ENCODE peak calls at places on chromosomes 3 and 15, in five cellular contexts. C is left ventricle myocardium inferior; B is heart left ventricle; I is dorsolateral prefrontal cortex; S is CD8-positive, alpha-beta memory T cell. X is an unnamed sample.

GRCh38 chr3:40878464-40878905 is 320.8 kb upstream of the CTNNB1 start:
- DNase-seq in C (no peak), B (no peak), I (no peak), S (no peak), X (no peak)

GRCh38 chr3:50318615-50319014 is 3.9 kb downstream of the HYAL2 start:
- DNase-seq in C (no peak), B (no peak), I (no peak), S (no peak), X (no peak)

GRCh38 chr3:37935756-37936666 is 54.6 kb upstream of the VILL start:
- DNase-seq in C (no peak), B (no peak), I (no peak), S (no peak), X (no peak)

GRCh38 chr3:143298886-143299535 is 179.4 kb downstream of the CHST2 start:
- DNase-seq in C (no peak), B (no peak), I (no peak), S (no peak), X (no peak)

GRCh38 chr3:24500806-24501205 is 6.2 kb upstream of the THRB start:
- DNase-seq in C (no peak), B (no peak), I (no peak), S (no peak), X (no peak)

GRCh38 chr15:63487076-63487757 is 17.2 kb upstream of the USP3 start:
- DNase-seq in C (peak), B (peak), I (peak), S (peak), X (peak)

GRCh38 chr3:188415196-188415595 is 261.2 kb downstream of the LPP start:
- DNase-seq in C (no peak), B (no peak), I (no peak), S (no peak), X (no peak)

GRCh38 chr15:51874751-51875644 is 45.5 kb downstream of the TMOD3 start:
- DNase-seq in C (no peak), B (no peak), I (no peak), S (no peak), X (no peak)

GRCh38 chr3:140103166-140103565 is 168.2 kb downstream of the CLSTN2 start:
- DNase-seq in C (no peak), B (no peak), I (no peak), S (no peak), X (no peak)

GRCh38 chr3:52146811-52147210 is 7.4 kb downstream of the POC1A start:
- DNase-seq in C (peak), B (no peak), I (no peak), S (no peak), X (no peak)

GRCh38 chr3:8741581-8742355 is 8.2 kb downstream of the CAV3 start:
- DNase-seq in C (no peak), B (peak), I (no peak), S (no peak), X (no peak)

GRCh38 chr3:87503901-87504498 is 227.6 kb upstream of the POU1F1 start:
- DNase-seq in C (no peak), B (no peak), I (no peak), S (no peak), X (no peak)

GRCh38 chr3:104273046-104273649 is 1093.6 kb upstream of the ALCAM start:
- DNase-seq in C (no peak), B (no peak), I (no peak), S (no peak), X (no peak)

GRCh38 chr3:45915518-45916231 is 27.6 kb upstream of the CXCR6 start:
- DNase-seq in C (no peak), B (no peak), I (no peak), S (peak), X (no peak)

GRCh38 chr3:21466491-21466890 is 284.5 kb downstream of the ZNF385D start:
- DNase-seq in C (no peak), B (no peak), I (no peak), S (no peak), X (no peak)

GRCh38 chr15:101288905-101289513 is 6.0 kb downstream of the SNRPA1 start:
- DNase-seq in C (no peak), B (no peak), I (no peak), S (no peak), X (no peak)

GRCh38 chr15:91813924-91814323 is 39.6 kb upstream of the SLCO3A1 start:
- DNase-seq in C (no peak), B (no peak), I (no peak), S (no peak), X (no peak)

GRCh38 chr15:71080705-71081104 is 34.6 kb upstream of the THSD4 start:
- DNase-seq in C (no peak), B (no peak), I (no peak), S (no peak), X (no peak)

GRCh38 chr3:149005424-149005823 is 14.1 kb downstream of the GYG1 start:
- DNase-seq in C (no peak), B (no peak), I (no peak), S (no peak), X (no peak)

GRCh38 chr15:31163769-31164572 is 62.4 kb upstream of the TRPM1 start:
- DNase-seq in C (no peak), B (no peak), I (no peak), S (no peak), X (no peak)

GRCh38 chr3:65342084-65342683 is 654.4 kb upstream of the ADAMTS9 start:
- DNase-seq in C (peak), B (peak), I (no peak), S (no peak), X (no peak)

GRCh38 chr15:64092075-64092820 is 1.4 kb downstream of the CIAO2A start:
- DNase-seq in C (no peak), B (no peak), I (no peak), S (no peak), X (no peak)

GRCh38 chr3:21330293-21330692 is 420.7 kb downstream of the ZNF385D start:
- DNase-seq in C (no peak), B (no peak), I (no peak), S (no peak), X (no peak)

GRCh38 chr3:44125241-44125640 is 116.4 kb upstream of the TOPAZ1 start:
- DNase-seq in C (no peak), B (no peak), I (no peak), S (no peak), X (no peak)

GRCh38 chr3:108566599-108566998 is 22.6 kb downstream of the CIP2A start:
- DNase-seq in C (no peak), B (no peak), I (no peak), S (no peak), X (no peak)
- H3K27ac ChIP-seq in C (no peak), B (no peak), I (no peak), S (no peak), X (no peak)

DNA sequence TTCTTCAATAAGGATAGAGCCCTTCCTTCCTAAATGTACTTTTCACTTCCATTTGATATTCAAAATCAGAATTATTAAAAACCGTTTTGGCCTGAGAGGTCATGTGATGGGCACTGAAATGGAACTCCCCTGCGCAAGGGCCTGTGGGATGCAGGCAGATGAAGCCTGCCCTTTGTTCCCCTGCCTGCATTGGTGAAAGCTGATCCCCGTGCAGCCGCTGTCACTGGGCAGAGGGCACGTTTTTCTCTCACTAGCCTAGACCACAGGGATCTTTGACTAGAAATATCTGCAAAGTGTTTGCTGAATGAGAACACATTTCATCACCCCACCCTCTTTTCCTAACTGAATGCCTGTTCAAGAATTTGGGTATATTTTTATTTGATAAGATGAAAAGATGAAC is 74.9 kb downstream of the TIPARP start:
- DNase-seq in C (no peak), B (no peak), I (no peak), S (no peak), X (no peak)
- H3K27ac ChIP-seq in C (no peak), B (no peak), I (no peak), S (no peak), X (no peak)

GRCh38 chr15:45855907-45856579 is 221.2 kb downstream of the SQOR start:
- DNase-seq in C (no peak), B (no peak), I (no peak), S (no peak), X (no peak)

GRCh38 chr15:45857295-45857694 is 222.5 kb downstream of the SQOR start:
- DNase-seq in C (no peak), B (no peak), I (no peak), S (no peak), X (no peak)

GRCh38 chr15:45862034-45862433 is 227.2 kb downstream of the SQOR start:
- DNase-seq in C (no peak), B (no peak), I (no peak), S (no peak), X (no peak)

GRCh38 chr15:45855210-45855906 is 220.5 kb downstream of the SQOR start:
- DNase-seq in C (no peak), B (no peak), I (no peak), S (no peak), X (no peak)

DNA sequence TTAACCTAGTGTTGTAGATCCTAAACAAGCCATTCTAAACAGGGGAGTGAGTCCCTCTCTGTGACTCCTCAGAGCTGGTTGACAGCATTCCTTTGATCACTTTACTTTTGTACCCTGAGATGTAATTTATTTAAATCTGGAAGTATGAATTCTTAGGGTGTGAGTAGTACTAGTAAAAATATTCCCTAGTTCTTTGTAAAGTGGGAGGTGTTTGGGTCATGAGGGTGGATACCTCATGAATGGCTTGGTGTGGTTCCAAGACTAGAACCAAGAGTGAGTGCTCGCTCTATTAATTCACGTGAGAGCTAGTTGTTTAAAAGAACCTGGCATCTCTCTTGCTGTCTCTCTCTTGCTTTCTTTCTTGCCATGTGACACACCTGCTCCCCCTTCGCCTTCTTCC is 223.7 kb downstream of the SQOR start:
- DNase-seq in C (no peak), B (no peak), I (no peak), S (no peak), X (no peak)
- H3K27ac ChIP-seq in C (no peak), B (no peak), I (no peak), S (no peak), X (no peak)

DNA sequence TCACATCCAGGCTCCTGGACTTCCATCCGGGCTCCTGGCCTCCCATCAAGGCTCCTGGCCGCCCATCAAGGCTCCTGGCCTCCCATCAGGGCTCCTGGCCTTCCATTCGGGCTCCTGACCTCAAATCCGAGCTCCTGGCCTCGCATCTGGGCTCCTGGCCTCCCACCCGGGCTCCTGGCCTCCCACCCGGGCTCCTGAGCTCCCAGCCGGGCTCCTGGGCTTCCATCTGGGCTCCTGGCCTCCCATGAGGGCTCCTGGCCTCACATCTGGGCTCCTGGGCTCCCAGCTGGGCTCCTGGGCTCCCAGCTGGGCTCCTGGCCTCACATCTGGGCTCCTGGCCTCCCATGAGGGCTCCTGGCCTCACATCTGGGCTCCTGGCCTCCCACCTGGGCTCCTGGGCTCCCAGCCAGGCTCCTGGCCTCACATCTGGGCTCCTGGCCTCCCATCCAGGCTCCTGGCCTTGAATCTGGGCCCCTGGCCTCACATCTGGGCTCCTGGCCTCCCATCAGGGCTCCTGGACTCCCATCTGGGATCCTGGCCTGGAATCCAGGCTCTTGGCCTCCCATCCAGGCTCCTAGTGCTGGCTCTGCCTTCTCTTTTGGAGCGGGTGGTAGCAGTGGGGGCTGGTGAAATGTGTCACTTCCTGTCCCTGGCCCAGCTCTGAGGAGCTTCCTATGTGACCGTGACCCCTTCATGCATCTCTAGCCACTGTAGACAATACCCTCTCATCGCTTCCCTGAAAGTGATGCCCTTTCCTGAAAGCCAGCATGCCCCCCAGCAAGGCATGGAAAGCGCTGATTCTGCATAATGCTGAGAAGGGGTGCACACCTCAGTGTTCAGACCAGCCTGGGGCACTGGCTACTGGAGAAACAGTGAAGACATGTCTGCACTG is 62.7 kb upstream of the BLM start:
- DNase-seq in C (no peak), B (no peak), I (no peak), S (no peak), X (no peak)
- H3K27ac ChIP-seq in C (no peak), B (no peak), I (no peak), S (no peak), X (no peak)

DNA sequence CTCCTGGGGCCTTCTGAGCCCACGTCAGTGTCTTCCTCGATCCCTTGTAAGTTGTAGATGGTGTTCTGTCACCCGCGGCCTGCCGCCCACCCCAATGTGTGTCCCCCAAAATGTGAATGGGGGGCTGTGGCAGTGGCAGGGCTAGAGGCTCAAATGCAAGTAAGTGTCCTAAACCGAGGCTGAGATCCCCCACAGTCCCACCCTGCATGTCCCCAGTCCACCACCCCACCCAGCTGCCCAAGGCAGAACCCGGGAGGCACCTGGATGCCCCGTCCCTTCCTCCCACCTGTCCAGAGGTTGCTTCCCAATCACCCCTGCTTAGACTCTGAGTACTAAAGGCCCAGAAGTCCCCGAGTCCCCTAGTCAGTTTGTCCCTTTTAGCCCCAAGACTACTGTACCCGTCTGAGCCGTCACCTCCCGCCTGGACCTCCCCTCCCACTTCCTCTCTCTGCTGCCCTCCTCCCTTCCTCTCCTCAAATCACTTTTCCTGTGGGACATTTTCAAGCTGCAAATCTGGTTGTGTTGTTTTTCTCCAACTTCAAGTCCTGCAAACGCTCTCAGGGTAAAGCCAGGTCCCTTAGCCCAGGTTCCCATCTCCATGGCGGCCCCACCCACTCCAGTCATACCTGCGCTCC is 11.8 kb upstream of the PLXND1 start:
- DNase-seq in C (peak), B (peak), I (peak), S (no peak), X (no peak)
- H3K27ac ChIP-seq in C (peak), B (peak), I (no peak), S (no peak), X (no peak)

GRCh38 chr3:71311320-71312046 is 272.0 kb downstream of the FOXP1 start:
- DNase-seq in C (no peak), B (no peak), I (no peak), S (no peak), X (no peak)

GRCh38 chr3:71309886-71310285 is 273.6 kb downstream of the FOXP1 start:
- DNase-seq in C (no peak), B (no peak), I (no peak), S (no peak), X (no peak)

GRCh38 chr3:71312461-71312860 is 271.1 kb downstream of the FOXP1 start:
- DNase-seq in C (no peak), B (no peak), I (no peak), S (no peak), X (no peak)

GRCh38 chr3:71309342-71309741 is 274.2 kb downstream of the FOXP1 start:
- DNase-seq in C (no peak), B (no peak), I (no peak), S (no peak), X (no peak)

DNA sequence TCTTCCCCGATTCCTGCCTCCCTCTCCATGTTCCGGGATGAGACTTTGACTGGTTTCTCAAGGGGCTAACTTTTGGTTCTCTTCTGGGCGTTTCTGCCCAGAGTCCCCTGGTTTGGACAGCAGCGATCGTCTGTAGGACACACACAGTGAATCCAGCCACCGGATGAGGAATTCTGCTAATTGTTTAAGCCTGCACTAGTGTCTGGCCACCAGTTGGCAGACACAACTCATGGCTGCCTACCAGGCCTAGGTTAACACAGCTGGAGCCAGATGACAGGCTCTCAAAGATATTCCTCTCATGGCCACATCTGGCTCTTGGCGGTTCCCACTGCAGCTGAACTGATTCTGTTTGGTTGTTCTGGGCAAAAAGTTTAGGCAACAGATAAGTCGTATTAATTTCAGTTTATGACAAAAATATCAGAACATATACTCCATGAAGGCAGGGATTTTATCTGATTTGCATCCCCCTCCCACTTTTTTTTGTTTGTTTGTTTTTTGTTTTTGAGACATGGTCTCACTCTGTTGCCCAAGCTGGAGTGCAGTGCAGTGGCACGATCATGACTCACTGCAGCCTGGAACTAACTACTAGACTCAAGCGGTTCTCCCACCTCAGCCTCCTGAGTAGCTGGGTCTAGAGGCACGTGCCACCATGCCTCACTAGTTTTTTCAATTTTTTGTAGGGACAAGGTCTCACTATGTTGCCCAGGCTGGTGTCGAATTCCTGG is 272.8 kb downstream of the FOXP1 start:
- DNase-seq in C (peak), B (peak), I (no peak), S (no peak), X (peak)
- H3K27ac ChIP-seq in C (peak), B (no peak), I (no peak), S (no peak), X (peak)

GRCh38 chr3:129796146-129796545 is 97.4 kb downstream of the TMCC1 start:
- DNase-seq in C (no peak), B (no peak), I (no peak), S (no peak), X (no peak)

GRCh38 chr3:129795596-129795995 is 97.9 kb downstream of the TMCC1 start:
- DNase-seq in C (no peak), B (no peak), I (no peak), S (no peak), X (no peak)

GRCh38 chr3:129793356-129793755 is 100.2 kb downstream of the TMCC1 start:
- DNase-seq in C (no peak), B (no peak), I (no peak), S (no peak), X (no peak)

GRCh38 chr3:129794319-129795201 is 99.0 kb downstream of the TMCC1 start:
- DNase-seq in C (peak), B (peak), I (no peak), S (no peak), X (no peak)

GRCh38 chr3:129793947-129794318 is 99.6 kb downstream of the TMCC1 start:
- DNase-seq in C (no peak), B (no peak), I (no peak), S (no peak), X (peak)
- H3K27ac ChIP-seq in C (peak), B (no peak), I (peak), S (no peak), X (no peak)

DNA sequence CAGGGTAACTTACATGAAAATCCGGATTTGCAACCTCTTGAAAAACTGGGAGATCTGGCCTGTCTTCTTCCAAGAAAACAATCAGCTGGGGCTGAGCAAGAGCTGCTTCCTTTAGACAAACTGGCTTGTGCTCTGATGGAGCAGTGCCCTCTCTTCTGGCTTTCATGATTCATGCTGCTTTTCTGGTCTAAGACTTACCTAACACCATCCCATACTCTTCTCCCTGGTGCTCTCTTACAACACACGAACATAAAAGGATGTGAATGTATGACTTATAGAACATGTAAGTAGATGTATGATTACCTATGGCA is 9.9 kb downstream of the TJP1 start:
- DNase-seq in C (no peak), B (no peak), I (no peak), S (no peak), X (no peak)
- H3K27ac ChIP-seq in C (no peak), B (no peak), I (no peak), S (no peak), X (no peak)